ENCODE peak calls at places on chromosomes 3 and 15, in five cellular contexts. H, Y, D, M and C are unnamed samples.

GRCh38 chr15:76953913-76954312 is 22.4 kb downstream of the RCN2 start:
- DNase-seq in M (no peak), D (no peak), Y (no peak), H (no peak), C (no peak)

GRCh38 chr3:167626490-167626889 is 27.3 kb downstream of the WDR49 start:
- DNase-seq in Y (no peak), D (no peak), H (no peak), M (no peak), C (no peak)

GRCh38 chr3:127083778-127084355 is 101.0 kb downstream of the PLXNA1 start:
- DNase-seq in D (no peak), Y (no peak), M (no peak), H (no peak), C (no peak)

GRCh38 chr15:31274496-31275330 is 51.9 kb upstream of the KLF13 start:
- DNase-seq in M (no peak), D (peak), Y (no peak), H (no peak), C (no peak)

GRCh38 chr3:20451170-20451569 is 265.2 kb upstream of the SGO1 start:
- DNase-seq in H (no peak), D (no peak), Y (no peak), M (no peak), C (no peak)

GRCh38 chr3:97647441-97647840 is 117.1 kb upstream of the ARL6 start:
- DNase-seq in Y (no peak), D (no peak), H (no peak), M (no peak), C (no peak)

GRCh38 chr3:142973217-142974009 is 9.9 kb upstream of the PAQR9 start:
- DNase-seq in Y (no peak), H (no peak), M (no peak), D (no peak), C (no peak)

GRCh38 chr3:104549099-104549714 is 817.5 kb upstream of the ALCAM start:
- DNase-seq in M (no peak), D (no peak), Y (no peak), H (no peak), C (no peak)

GRCh38 chr15:41490355-41490754 is 3.3 kb upstream of the ITPKA start:
- DNase-seq in H (no peak), M (peak), Y (peak), D (peak), C (no peak)

GRCh38 chr3:184719709-184720108 is 7.8 kb upstream of the MAGEF1 start:
- DNase-seq in Y (no peak), M (no peak), H (no peak), D (no peak), C (no peak)

GRCh38 chr3:170829873-170830272 is 40.1 kb downstream of the RPL22L1 start:
- DNase-seq in M (no peak), D (no peak), H (no peak), Y (no peak), C (no peak)

GRCh38 chr15:29749365-29750086 is 72.7 kb downstream of the TJP1 start:
- DNase-seq in Y (no peak), D (no peak), M (no peak), H (no peak), C (no peak)

GRCh38 chr3:87082806-87083440 is 92.0 kb upstream of the VGLL3 start:
- DNase-seq in D (no peak), Y (peak), H (no peak), M (peak), C (peak)

GRCh38 chr15:83064859-83065258 is 2.2 kb downstream of the BTBD1 start:
- DNase-seq in D (no peak), M (no peak), H (no peak), Y (no peak), C (no peak)

GRCh38 chr3:166481340-166481739 is 644.1 kb upstream of the BCHE start:
- DNase-seq in Y (no peak), M (no peak), D (no peak), H (no peak), C (no peak)

GRCh38 chr15:59998256-59999063 is 5.7 kb upstream of the FOXB1 start:
- DNase-seq in D (no peak), Y (no peak), M (no peak), H (no peak), C (no peak)

GRCh38 chr15:27043770-27044169 is 72.8 kb downstream of the GABRG3 start:
- DNase-seq in M (no peak), Y (no peak), D (no peak), H (no peak), C (no peak)

GRCh38 chr3:127112796-127113570 is 79.9 kb upstream of the PRR23E start:
- DNase-seq in H (no peak), D (no peak), M (no peak), Y (no peak), C (no peak)

GRCh38 chr3:12350151-12350813 is 61.4 kb downstream of the PPARG start:
- DNase-seq in Y (no peak), H (no peak), D (no peak), M (no peak), C (no peak)

GRCh38 chr3:155070932-155071387 is 9.2 kb upstream of the MME start:
- DNase-seq in Y (peak), M (no peak), D (no peak), H (no peak), C (no peak)

GRCh38 chr15:36595625-36596024 is 16.2 kb downstream of the CDIN1 start:
- DNase-seq in H (no peak), Y (no peak), M (no peak), D (no peak), C (no peak)

GRCh38 chr15:26697913-26698312 is 75.0 kb downstream of the GABRB3 start:
- DNase-seq in M (no peak), H (no peak), Y (no peak), D (no peak), C (no peak)

GRCh38 chr3:23435318-23435717 is 232.2 kb downstream of the UBE2E2 start:
- DNase-seq in D (no peak), H (no peak), M (no peak), Y (no peak), C (no peak)

GRCh38 chr15:27238209-27238608 is 267.2 kb downstream of the GABRG3 start:
- DNase-seq in M (no peak), D (no peak), Y (no peak), H (no peak), C (no peak)

GRCh38 chr3:80190051-80190450 is 422.3 kb upstream of the ROBO1 start:
- DNase-seq in H (no peak), D (no peak), M (no peak), Y (no peak), C (no peak)